ENCODE peak calls at places on chromosomes 7 and 10, in seven cellular contexts. One of them, this sample, is unnamed.

GRCh38 chr7:96179863-96180262 is 142.0 kb downstream of the SLC25A13 start:
- DNase-seq in mammary epithelial cell: no peak
- DNase-seq in mesendoderm: no peak
- DNase-seq in kidney: no peak
- DNase-seq in PC-3: peak; percentile 8
- DNase-seq in HepG2: no peak
- DNase-seq in IMR-90: peak; percentile 10
- DNase-seq in this sample: no peak

GRCh38 chr7:31785081-31785480 is 98.1 kb downstream of the PPP1R17 start:
- DNase-seq in mammary epithelial cell: no peak
- DNase-seq in mesendoderm: no peak
- DNase-seq in kidney: peak; percentile 42
- DNase-seq in PC-3: no peak
- DNase-seq in HepG2: no peak
- DNase-seq in IMR-90: no peak
- DNase-seq in this sample: no peak

GRCh38 chr10:1215862-1216575 is 159.8 kb downstream of the WDR37 start:
- DNase-seq in mammary epithelial cell: no peak
- DNase-seq in mesendoderm: no peak
- DNase-seq in kidney: no peak
- DNase-seq in PC-3: no peak
- DNase-seq in HepG2: no peak
- DNase-seq in IMR-90: no peak
- DNase-seq in this sample: no peak

GRCh38 chr7:44764665-44765578 is 16.3 kb downstream of the ZMIZ2 start:
- DNase-seq in mammary epithelial cell: no peak
- DNase-seq in mesendoderm: no peak
- DNase-seq in kidney: peak; percentile 73
- DNase-seq in PC-3: no peak
- DNase-seq in HepG2: no peak
- DNase-seq in IMR-90: no peak
- DNase-seq in this sample: no peak

GRCh38 chr7:129644634-129645230 is 33.2 kb downstream of the NRF1 start:
- DNase-seq in mammary epithelial cell: peak; percentile 35
- DNase-seq in mesendoderm: no peak
- DNase-seq in kidney: no peak
- DNase-seq in PC-3: peak; percentile 67
- DNase-seq in HepG2: peak; percentile 37
- DNase-seq in IMR-90: peak; percentile 68
- DNase-seq in this sample: no peak

GRCh38 chr10:84065764-84066163 is 73.5 kb upstream of the GHITM start:
- DNase-seq in mammary epithelial cell: peak; percentile 4
- DNase-seq in mesendoderm: no peak
- DNase-seq in kidney: no peak
- DNase-seq in PC-3: no peak
- DNase-seq in HepG2: no peak
- DNase-seq in IMR-90: no peak
- DNase-seq in this sample: no peak

GRCh38 chr10:4751211-4751610 is 74.8 kb upstream of the AKR1E2 start:
- DNase-seq in mammary epithelial cell: no peak
- DNase-seq in mesendoderm: no peak
- DNase-seq in kidney: no peak
- DNase-seq in PC-3: no peak
- DNase-seq in HepG2: no peak
- DNase-seq in IMR-90: no peak
- DNase-seq in this sample: no peak

GRCh38 chr7:4613855-4614548 is 68.1 kb upstream of the FOXK1 start:
- DNase-seq in mammary epithelial cell: peak; percentile 50
- DNase-seq in mesendoderm: no peak
- DNase-seq in kidney: peak; percentile 50
- DNase-seq in PC-3: no peak
- DNase-seq in HepG2: no peak
- DNase-seq in IMR-90: peak; percentile 75
- DNase-seq in this sample: no peak

GRCh38 chr10:16996530-16996964 is 133.1 kb downstream of the CUBN start:
- DNase-seq in mammary epithelial cell: no peak
- DNase-seq in mesendoderm: peak; percentile 51
- DNase-seq in kidney: no peak
- DNase-seq in PC-3: peak; percentile 43
- DNase-seq in HepG2: no peak
- DNase-seq in IMR-90: peak; percentile 36
- DNase-seq in this sample: no peak

GRCh38 chr7:34061175-34061574 is 155.8 kb downstream of the BMPER start:
- DNase-seq in mammary epithelial cell: peak; percentile 87
- DNase-seq in mesendoderm: no peak
- DNase-seq in kidney: no peak
- DNase-seq in PC-3: peak; percentile 52
- DNase-seq in HepG2: no peak
- DNase-seq in IMR-90: peak; percentile 93
- DNase-seq in this sample: no peak

GRCh38 chr7:158858592-158859503 is 2.5 kb downstream of the DYNC2I1 start:
- DNase-seq in mammary epithelial cell: no peak
- DNase-seq in mesendoderm: peak; percentile 87
- DNase-seq in kidney: peak; percentile 39
- DNase-seq in PC-3: peak; percentile 67
- DNase-seq in HepG2: no peak
- DNase-seq in IMR-90: no peak
- DNase-seq in this sample: peak; percentile 60

GRCh38 chr10:87760195-87760905 is 57.7 kb downstream of the ATAD1 start:
- DNase-seq in mammary epithelial cell: no peak
- DNase-seq in mesendoderm: no peak
- DNase-seq in kidney: no peak
- DNase-seq in PC-3: no peak
- DNase-seq in HepG2: no peak
- DNase-seq in IMR-90: peak; percentile 5
- DNase-seq in this sample: no peak

GRCh38 chr7:23470290-23471089 is at the start of gene IGF2BP3:
- DNase-seq in mammary epithelial cell: peak; percentile 90
- DNase-seq in mesendoderm: peak; percentile 99
- DNase-seq in kidney: no peak
- DNase-seq in PC-3: peak; percentile 92
- DNase-seq in HepG2: peak; percentile 91
- DNase-seq in IMR-90: peak; percentile 96
- DNase-seq in this sample: peak; percentile 98

GRCh38 chr10:77641788-77642397 is 4.3 kb upstream of the KCNMA1 start:
- DNase-seq in mammary epithelial cell: peak; percentile 58
- DNase-seq in mesendoderm: peak; percentile 74
- DNase-seq in kidney: no peak
- DNase-seq in PC-3: peak; percentile 100
- DNase-seq in HepG2: peak; percentile 63
- DNase-seq in IMR-90: peak; percentile 83
- DNase-seq in this sample: peak; percentile 77

GRCh38 chr7:1106063-1106782 is 18.3 kb downstream of the GPER1 start:
- DNase-seq in mammary epithelial cell: no peak
- DNase-seq in mesendoderm: no peak
- DNase-seq in kidney: peak; percentile 45
- DNase-seq in PC-3: no peak
- DNase-seq in HepG2: no peak
- DNase-seq in IMR-90: no peak
- DNase-seq in this sample: no peak

GRCh38 chr7:127882313-127882920 is 148.8 kb downstream of the LRRC4 start:
- DNase-seq in mammary epithelial cell: no peak
- DNase-seq in mesendoderm: no peak
- DNase-seq in kidney: no peak
- DNase-seq in PC-3: no peak
- DNase-seq in HepG2: no peak
- DNase-seq in IMR-90: no peak
- DNase-seq in this sample: no peak

DNA sequence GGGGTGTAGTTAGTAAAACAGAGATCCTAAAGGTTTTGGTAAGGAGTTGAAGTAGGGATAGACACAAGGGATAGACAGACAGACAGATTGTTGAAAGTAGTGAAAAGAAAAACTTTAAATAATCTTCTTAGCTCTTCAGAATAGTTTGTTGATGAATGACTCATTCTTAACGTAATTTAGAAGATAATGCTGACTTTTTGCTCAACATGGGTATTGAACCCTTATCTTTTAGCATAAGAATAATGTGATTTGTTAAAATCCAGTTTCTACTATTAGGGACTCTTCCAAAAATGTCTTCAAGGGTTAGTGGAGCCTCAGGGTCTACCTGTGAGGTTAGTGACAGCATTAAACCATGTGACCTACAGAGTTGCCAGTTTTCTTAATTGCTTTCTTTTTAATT is 411.2 kb downstream of the ETV1 start:
- DNase-seq in mammary epithelial cell: no peak
- DNase-seq in mesendoderm: no peak
- DNase-seq in kidney: no peak
- DNase-seq in PC-3: no peak
- DNase-seq in HepG2: no peak
- DNase-seq in IMR-90: no peak
- DNase-seq in this sample: no peak
- H3K9ac ChIP-seq in mammary epithelial cell: no peak overlapping the region
- H3K9ac ChIP-seq in mesendoderm: no peak overlapping the region
- H3K9ac ChIP-seq in kidney: no peak overlapping the region
- H3K9ac ChIP-seq in PC-3: no peak overlapping the region
- H3K9ac ChIP-seq in HepG2: no peak overlapping the region
- H3K9ac ChIP-seq in IMR-90: no peak overlapping the region
- H3K9ac ChIP-seq in this sample: no peak overlapping the region

DNA sequence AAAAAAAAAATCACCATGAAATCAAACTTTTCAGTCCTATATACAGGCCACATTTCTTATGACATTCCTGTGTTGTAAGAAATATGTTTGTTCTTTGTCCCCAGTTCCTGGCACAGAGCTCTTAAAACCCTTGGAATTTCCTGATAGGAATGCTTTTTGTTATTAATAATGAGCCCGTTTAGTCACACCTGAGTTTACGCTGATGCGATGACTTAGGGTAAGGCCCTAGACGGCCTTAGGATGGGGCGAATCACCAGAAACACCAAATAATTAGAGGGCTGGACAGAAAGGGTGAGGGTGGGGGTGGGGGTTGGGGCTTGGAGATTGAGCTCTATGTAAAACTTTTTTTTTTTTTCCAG is 17.5 kb downstream of the TSPAN15 start:
- DNase-seq in mammary epithelial cell: no peak
- DNase-seq in mesendoderm: no peak
- DNase-seq in kidney: no peak
- DNase-seq in PC-3: peak; percentile 91
- DNase-seq in HepG2: no peak
- DNase-seq in IMR-90: no peak
- DNase-seq in this sample: no peak
- H3K9ac ChIP-seq in mammary epithelial cell: no peak overlapping the region
- H3K9ac ChIP-seq in mesendoderm: no peak overlapping the region
- H3K9ac ChIP-seq in kidney: no peak overlapping the region
- H3K9ac ChIP-seq in PC-3: no peak overlapping the region
- H3K9ac ChIP-seq in HepG2: no peak overlapping the region
- H3K9ac ChIP-seq in IMR-90: no peak overlapping the region
- H3K9ac ChIP-seq in this sample: no peak overlapping the region

DNA sequence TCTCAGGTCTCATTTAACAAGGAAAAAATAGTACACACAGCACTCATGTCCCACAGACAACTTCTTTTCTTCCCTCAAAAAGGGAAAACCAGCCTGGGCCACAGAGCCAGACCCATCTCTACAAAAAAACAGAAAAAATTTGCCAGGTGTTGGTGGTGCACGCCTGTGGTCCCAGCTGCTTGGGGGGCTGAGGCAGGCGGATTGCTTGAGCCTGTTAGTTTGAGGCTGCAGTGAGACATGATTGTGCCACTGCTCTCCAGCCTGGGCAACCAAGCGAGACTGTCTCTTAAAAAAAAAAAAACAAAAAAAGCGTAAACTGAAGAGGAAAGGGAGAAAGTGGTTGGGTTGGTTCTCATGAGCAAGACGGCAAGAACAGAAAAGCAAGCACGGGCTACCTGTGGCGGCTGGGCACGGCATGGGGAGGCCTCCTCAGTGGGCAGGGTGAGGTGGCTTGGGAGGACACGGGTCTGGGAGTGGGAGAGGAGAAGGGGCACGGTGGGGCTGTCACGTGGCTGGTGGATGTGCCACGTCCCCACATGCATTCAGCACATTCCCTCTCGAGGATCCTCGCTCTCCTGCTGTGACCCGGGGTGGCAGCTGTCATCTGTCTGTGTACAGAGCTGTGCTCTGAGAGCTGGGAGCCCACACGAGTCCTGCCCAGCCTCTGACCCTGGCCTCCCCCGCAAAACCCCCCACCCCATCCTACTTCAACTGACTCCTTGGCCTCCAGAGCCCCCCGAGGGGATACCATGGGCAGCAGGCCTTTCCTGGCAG is 219.7 kb downstream of the MLLT10 start:
- DNase-seq in mammary epithelial cell: no peak
- DNase-seq in mesendoderm: no peak
- DNase-seq in kidney: no peak
- DNase-seq in PC-3: no peak
- DNase-seq in HepG2: no peak
- DNase-seq in IMR-90: no peak
- DNase-seq in this sample: no peak
- H3K9ac ChIP-seq in mammary epithelial cell: no peak overlapping the region
- H3K9ac ChIP-seq in mesendoderm: no peak overlapping the region
- H3K9ac ChIP-seq in kidney: no peak overlapping the region
- H3K9ac ChIP-seq in PC-3: no peak overlapping the region
- H3K9ac ChIP-seq in HepG2: no peak overlapping the region
- H3K9ac ChIP-seq in IMR-90: no peak overlapping the region
- H3K9ac ChIP-seq in this sample: peak overlapping the region; percentile 30

DNA sequence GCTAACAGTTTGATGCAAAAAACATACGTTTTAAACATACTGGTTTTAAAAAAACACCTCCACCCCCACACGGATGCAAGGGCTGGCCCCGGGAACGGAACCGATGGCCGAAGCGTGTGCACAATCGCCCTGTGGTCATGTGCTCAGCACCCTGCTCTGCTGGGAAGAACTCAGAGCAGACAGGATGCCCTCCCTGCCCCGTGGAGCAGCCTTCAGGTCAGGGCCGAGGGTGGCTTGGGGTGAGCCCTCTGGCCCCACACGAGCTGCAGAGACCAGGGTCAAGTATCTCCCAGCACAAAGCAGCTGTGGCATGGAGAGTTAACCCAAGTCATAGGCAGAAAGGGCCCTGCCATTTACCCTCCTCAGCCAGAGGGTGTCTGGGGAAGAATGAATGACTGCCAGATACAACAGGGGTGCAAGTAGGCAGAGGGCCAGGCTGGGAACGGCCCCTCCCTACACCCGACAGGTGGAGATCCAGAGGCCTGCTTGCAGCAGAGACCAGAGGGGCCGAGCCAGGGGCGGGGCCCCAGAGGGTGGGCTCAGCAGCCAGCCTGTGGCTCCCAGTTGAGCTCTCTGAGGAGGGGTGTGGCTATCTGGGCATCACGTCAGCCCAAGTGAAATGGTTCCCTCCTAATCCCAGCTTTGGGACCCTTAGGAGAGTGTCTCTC is 56.8 kb downstream of the ZRANB1 start:
- DNase-seq in mammary epithelial cell: no peak
- DNase-seq in mesendoderm: no peak
- DNase-seq in kidney: no peak
- DNase-seq in PC-3: no peak
- DNase-seq in HepG2: no peak
- DNase-seq in IMR-90: no peak
- DNase-seq in this sample: no peak
- H3K9ac ChIP-seq in mammary epithelial cell: no peak overlapping the region
- H3K9ac ChIP-seq in mesendoderm: no peak overlapping the region
- H3K9ac ChIP-seq in kidney: no peak overlapping the region
- H3K9ac ChIP-seq in PC-3: no peak overlapping the region
- H3K9ac ChIP-seq in HepG2: no peak overlapping the region
- H3K9ac ChIP-seq in IMR-90: no peak overlapping the region
- H3K9ac ChIP-seq in this sample: no peak overlapping the region

This sample was measured in neuronal stem cell.